ENCODE peak calls at places on chromosome 1, in five cellular contexts. D is H9, Q is IMR-90, L is mesenchymal stem cell, G is H1. I is an unnamed sample.
A peak's percentile ranks its signal among the peaks of the same experiment; 100 is the strongest.

GRCh38 chr1:29227511-29227910 is 3.2 kb downstream of the MECR start:
- DNase-seq in D (peak; percentile 72), Q (no peak), L (no peak), G (no peak), I (no peak)

GRCh38 chr1:152967201-152967600 is 3.2 kb upstream of the SPRR4 start:
- DNase-seq in D (no peak), Q (no peak), L (no peak), G (no peak), I (no peak)

GRCh38 chr1:93844262-93845045 is 34.6 kb downstream of the DNTTIP2 start:
- DNase-seq in D (peak; percentile 54), Q (peak; percentile 86), L (peak; percentile 85), G (no peak), I (peak; percentile 54)

GRCh38 chr1:212329104-212329503 is 43.9 kb downstream of the PPP2R5A start:
- DNase-seq in D (no peak), Q (no peak), L (no peak), G (no peak), I (no peak)

GRCh38 chr1:166858726-166859419 is 17.2 kb downstream of the TADA1 start:
- DNase-seq in D (no peak), Q (no peak), L (no peak), G (no peak), I (no peak)

GRCh38 chr1:11364170-11364569 is 91.2 kb downstream of the UBIAD1 start:
- DNase-seq in D (no peak), Q (no peak), L (no peak), G (no peak), I (no peak)

GRCh38 chr1:202852163-202852904 is 36.6 kb downstream of the RABIF start:
- DNase-seq in D (peak; percentile 79), Q (peak; percentile 69), L (peak; percentile 62), G (peak; percentile 62), I (peak; percentile 21)

GRCh38 chr1:214720561-214720960 is 117.6 kb downstream of the CENPF start:
- DNase-seq in D (no peak), Q (peak; percentile 82), L (no peak), G (no peak), I (no peak)

GRCh38 chr1:7710859-7711258 is 60.2 kb upstream of the VAMP3 start:
- DNase-seq in D (no peak), Q (no peak), L (no peak), G (no peak), I (no peak)

GRCh38 chr1:156994277-156994676 is 51.3 kb downstream of the ARHGEF11 start:
- DNase-seq in D (no peak), Q (no peak), L (no peak), G (no peak), I (no peak)

DNA sequence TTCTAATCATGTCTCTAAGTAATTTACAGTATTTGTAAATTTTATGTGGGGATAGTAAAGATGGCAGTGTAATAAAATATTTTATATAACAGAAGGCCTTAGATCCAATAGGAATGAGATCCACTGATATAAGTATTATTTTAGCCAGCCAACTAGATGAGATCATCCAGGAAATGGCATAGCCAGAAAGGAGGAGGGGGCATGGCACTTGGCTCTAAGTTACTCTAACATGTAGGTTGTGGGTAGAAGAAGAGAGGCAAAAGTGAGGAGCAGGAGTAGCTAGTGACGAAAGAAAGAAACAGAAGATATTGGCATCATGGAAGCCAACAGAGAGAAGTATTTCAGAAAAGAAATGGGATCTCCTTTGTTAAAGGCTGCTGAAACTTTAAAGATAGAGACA is 426.1 kb downstream of the PTPRC start:
- DNase-seq in D (no peak), Q (no peak), L (no peak), G (no peak), I (no peak)
- H4K91ac ChIP-seq in D (no peak overlapping the region), Q (no peak overlapping the region), L (no peak overlapping the region), G (no peak overlapping the region), I (no peak overlapping the region)

DNA sequence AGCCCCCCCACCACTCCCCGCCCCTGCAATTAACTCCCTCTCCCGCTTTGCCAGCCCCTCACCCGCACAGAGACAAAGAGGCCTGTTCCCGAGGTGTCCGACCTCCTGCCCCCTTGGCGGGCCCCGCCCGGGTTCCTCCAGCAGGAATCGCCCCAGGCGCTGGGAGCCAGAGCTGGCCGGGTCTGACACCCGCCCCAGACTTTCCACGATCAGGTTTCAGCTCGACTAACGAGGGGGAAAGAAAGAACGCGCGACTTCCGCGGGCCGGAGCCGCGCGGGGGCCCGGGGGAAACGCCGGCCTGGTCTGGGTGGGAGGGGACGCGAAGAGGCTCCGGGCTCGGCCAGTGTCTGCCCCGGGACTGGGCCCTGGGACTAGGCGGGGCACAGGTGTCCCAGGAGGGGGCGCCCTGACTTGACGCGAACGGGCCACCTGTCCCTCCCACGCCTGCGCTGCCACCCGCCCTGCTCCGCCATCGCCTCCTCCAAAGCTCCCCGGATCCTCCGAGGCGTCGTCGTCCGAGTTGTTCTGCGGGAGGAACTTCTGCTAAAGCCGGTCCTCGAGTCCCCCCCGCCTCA is 36.3 kb upstream of the HHAT start:
- DNase-seq in D (peak; percentile 89), Q (no peak), L (peak; percentile 39), G (no peak), I (peak; percentile 90)
- H2AK5ac ChIP-seq in D (no peak overlapping the region), Q (no peak overlapping the region), L (no peak overlapping the region), G (no peak overlapping the region), I (peak overlapping the region; percentile 66)

GRCh38 chr1:240496941-240497340 is 115.0 kb downstream of the GREM2 start:
- DNase-seq in D (no peak), Q (no peak), L (no peak), G (no peak), I (no peak)
- H2BK120ac ChIP-seq in D (no peak overlapping the region), Q (peak overlapping the region; percentile 59), L (no peak overlapping the region), G (no peak overlapping the region), I (no peak overlapping the region)

GRCh38 chr1:55947446-55947845 is 631.9 kb downstream of the PLPP3 start:
- DNase-seq in D (no peak), Q (no peak), L (no peak), G (no peak), I (no peak)

GRCh38 chr1:55955237-55955636 is 624.1 kb downstream of the PLPP3 start:
- DNase-seq in D (no peak), Q (peak; percentile 76), L (peak; percentile 73), G (no peak), I (no peak)

GRCh38 chr1:55957233-55957632 is 622.1 kb downstream of the PLPP3 start:
- DNase-seq in D (no peak), Q (no peak), L (no peak), G (no peak), I (no peak)

DNA sequence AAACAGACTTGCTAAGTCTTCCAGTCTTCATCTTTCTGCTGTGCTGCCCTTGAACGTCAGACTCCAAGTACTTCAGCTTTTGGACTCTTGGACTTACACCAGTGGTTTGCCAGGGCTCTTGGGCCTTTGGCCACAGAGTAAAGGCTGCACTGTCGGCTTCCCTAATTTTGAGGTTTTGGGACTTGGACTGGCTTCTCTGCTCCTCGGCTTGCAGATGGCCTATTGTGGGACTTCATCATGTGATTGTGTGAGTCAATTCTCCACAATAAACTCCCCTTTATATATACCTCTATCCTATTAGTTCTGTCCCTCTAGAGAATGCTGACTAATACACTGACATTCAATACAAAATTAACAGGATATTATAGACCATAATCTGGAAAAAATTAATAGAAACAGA is 628.1 kb downstream of the PLPP3 start:
- DNase-seq in D (no peak), Q (no peak), L (no peak), G (no peak), I (no peak)
- H4K91ac ChIP-seq in D (no peak overlapping the region), Q (no peak overlapping the region), L (no peak overlapping the region), G (no peak overlapping the region), I (no peak overlapping the region)

DNA sequence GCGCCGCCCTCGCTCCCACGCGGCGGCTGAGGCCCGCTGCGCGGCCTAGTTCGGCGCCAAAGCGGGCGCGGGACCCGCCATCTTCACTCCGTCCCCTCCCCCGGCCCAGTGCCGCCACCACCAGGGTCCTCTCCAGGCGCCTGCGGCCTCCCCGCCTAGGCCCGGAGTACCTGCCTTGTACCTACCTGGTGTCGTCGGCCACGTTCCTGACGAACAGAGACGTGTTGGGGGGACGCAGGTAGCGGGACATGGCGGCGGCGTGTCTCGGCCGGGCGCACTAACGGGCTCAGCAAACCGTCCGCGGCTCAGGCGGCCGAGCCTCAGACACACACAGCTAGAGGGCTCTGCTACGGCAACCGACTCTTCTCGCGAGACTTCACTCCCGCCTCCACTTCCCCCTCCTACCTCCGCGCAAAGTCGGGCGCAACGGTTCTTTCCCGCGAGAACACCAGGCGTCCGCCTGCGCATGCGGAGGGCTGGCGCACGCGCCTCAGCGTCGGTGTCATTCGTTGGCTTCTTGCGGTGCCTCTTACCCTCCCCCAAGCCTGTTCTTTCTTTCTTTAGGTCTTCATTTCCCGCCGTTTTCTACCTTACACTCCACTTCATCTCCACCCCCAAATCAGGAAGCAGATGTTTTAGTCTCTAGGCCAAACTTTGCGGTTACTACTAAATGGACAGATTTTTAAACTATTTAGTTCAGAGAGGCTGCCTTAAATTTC is at the start of gene SRSF10:
- DNase-seq in D (peak; percentile 99), Q (peak; percentile 99), L (peak; percentile 99), G (peak; percentile 99), I (peak; percentile 97)
- H2AK5ac ChIP-seq in D (peak within 1 kb of the TSS; percentile 91), Q (peak within 1 kb of the TSS; percentile 93), L (peak within 1 kb of the TSS; percentile 91), G (peak within 1 kb of the TSS; percentile 100), I (peak within 1 kb of the TSS; percentile 40)

GRCh38 chr1:22817462-22817861 is 106.8 kb downstream of the EPHB2 start:
- DNase-seq in D (no peak), Q (no peak), L (no peak), G (no peak), I (no peak)
- H2BK120ac ChIP-seq in D (no peak overlapping the region), Q (peak overlapping the region; percentile 48), L (peak overlapping the region; percentile 62), G (no peak overlapping the region), I (no peak overlapping the region)

GRCh38 chr1:26858891-26859630 is 3.9 kb upstream of the SFN start:
- DNase-seq in D (no peak), Q (no peak), L (no peak), G (no peak), I (no peak)
- H4K91ac ChIP-seq in D (no peak overlapping the region), Q (no peak overlapping the region), L (no peak overlapping the region), G (no peak overlapping the region), I (no peak overlapping the region)

GRCh38 chr1:151210830-151211229 is 12.5 kb downstream of the PIP5K1A start:
- DNase-seq in D (no peak), Q (peak; percentile 72), L (peak; percentile 29), G (no peak), I (no peak)
- H2AK5ac ChIP-seq in D (no peak overlapping the region), Q (no peak overlapping the region), L (no peak overlapping the region), G (no peak overlapping the region), I (no peak overlapping the region)

I was measured in neuronal stem cell.